ENCODE peak calls at places on chromosomes 12 and 14, in four cellular contexts. B, K, Q and M are unnamed samples.

GRCh38 chr14:64417042-64417770 is 29.1 kb downstream of the MTHFD1 start:
- DNase-seq in B (no peak), K (peak; percentile 66), Q (no peak), M (no peak)

GRCh38 chr12:108782971-108783370 is 51.7 kb upstream of the CORO1C start:
- DNase-seq in B (no peak), K (no peak), Q (no peak), M (no peak)

GRCh38 chr12:115609356-115609755 is 668.1 kb downstream of the MED13L start:
- DNase-seq in B (no peak), K (peak; percentile 32), Q (no peak), M (no peak)

GRCh38 chr12:94689002-94689645 is 38.8 kb upstream of the TMCC3 start:
- DNase-seq in B (no peak), K (peak; percentile 40), Q (no peak), M (no peak)

GRCh38 chr12:98701166-98701565 is 56.1 kb downstream of the APAF1 start:
- DNase-seq in B (no peak), K (peak; percentile 39), Q (no peak), M (no peak)

GRCh38 chr14:95389471-95390011 is 69.8 kb upstream of the CLMN start:
- DNase-seq in B (no peak), K (no peak), Q (peak; percentile 89), M (no peak)

GRCh38 chr12:32811686-32812392 is 56.1 kb upstream of the YARS2 start:
- DNase-seq in B (no peak), K (no peak), Q (no peak), M (no peak)

GRCh38 chr14:50559990-50560928 is at the start of gene ATL1:
- DNase-seq in B (peak; percentile 87), K (peak; percentile 72), Q (peak; percentile 86), M (peak; percentile 84)

GRCh38 chr14:35122696-35123387 is 490 bp downstream of the PRORP start:
- DNase-seq in B (no peak), K (peak; percentile 51), Q (no peak), M (no peak)

GRCh38 chr14:49497725-49498348 is 88.3 kb downstream of the RPS29 start:
- DNase-seq in B (no peak), K (peak; percentile 45), Q (no peak), M (peak; percentile 78)

GRCh38 chr12:127780881-127781280 is 486.1 kb upstream of the TMEM132C start:
- DNase-seq in B (no peak), K (no peak), Q (no peak), M (no peak)

GRCh38 chr12:22042981-22043669 is 2.9 kb upstream of the CMAS start:
- DNase-seq in B (no peak), K (peak; percentile 45), Q (no peak), M (no peak)

GRCh38 chr12:130131817-130132216 is 30.4 kb upstream of the FZD10 start:
- DNase-seq in B (no peak), K (no peak), Q (peak; percentile 30), M (no peak)

GRCh38 chr14:104118006-104118844 is 20.2 kb upstream of the KIF26A start:
- DNase-seq in B (peak; percentile 51), K (no peak), Q (peak; percentile 38), M (no peak)

GRCh38 chr12:96314723-96315122 is 85.5 kb downstream of the CDK17 start:
- DNase-seq in B (no peak), K (no peak), Q (no peak), M (no peak)

DNA sequence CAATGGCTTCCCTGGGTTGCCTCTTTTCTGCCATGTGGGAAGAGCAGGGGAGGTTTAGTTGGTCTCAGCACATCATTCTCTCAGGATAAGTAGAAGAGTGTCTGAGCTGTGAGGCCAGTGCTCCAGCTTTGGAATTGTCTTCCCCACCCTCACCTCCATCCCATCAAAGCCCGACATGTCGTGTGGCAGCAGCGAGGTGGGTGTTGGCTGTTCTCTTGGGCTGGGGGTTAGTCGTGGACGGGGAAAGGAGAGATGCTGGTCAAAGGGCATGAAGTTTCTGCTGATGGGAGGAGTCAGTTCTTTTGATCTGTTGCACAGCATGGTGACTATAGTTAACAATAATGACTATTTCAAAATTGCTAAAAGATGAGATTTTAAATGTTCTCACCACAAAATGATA is 404.2 kb downstream of the TMEM121 start:
- DNase-seq in B (no peak), K (no peak), Q (peak; percentile 16), M (no peak)
- H3K9me3 ChIP-seq in B (no peaks in the 10 kb centered on the region), K (peaks cover 16% of the 10 kb centered on the region), Q (no peaks in the 10 kb centered on the region), M (no peaks in the 10 kb centered on the region)

GRCh38 chr12:100473716-100474150 is at the start of gene NR1H4:
- DNase-seq in B (no peak), K (peak; percentile 70), Q (no peak), M (no peak)
- H3K4me1 ChIP-seq in B (no peaks in the 10 kb centered on the region), K (no peaks in the 10 kb centered on the region), Q (no peaks in the 10 kb centered on the region), M (peaks cover 14% of the 10 kb centered on the region)

DNA sequence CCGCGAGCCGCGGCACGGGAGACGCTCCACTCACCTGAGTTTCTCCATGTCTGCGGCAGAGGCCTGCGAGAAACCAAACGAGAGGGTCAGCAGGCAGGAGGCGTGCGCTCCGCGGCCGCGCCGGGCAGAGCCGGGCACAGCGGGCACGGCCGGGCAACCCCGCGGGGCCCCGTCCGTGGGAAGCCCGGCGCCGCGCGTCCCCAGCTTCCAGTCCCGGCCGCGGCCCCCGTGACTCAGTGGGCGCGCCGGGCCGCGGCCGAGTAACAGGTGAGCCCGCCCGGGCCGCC is 19.4 kb downstream of the BEGAIN start:
- DNase-seq in B (no peak), K (no peak), Q (no peak), M (no peak)
- H3K4me3 ChIP-seq in B (peak overlapping the region; percentile 48), K (no peak overlapping the region), Q (peak overlapping the region; percentile 64), M (no peak overlapping the region)

DNA sequence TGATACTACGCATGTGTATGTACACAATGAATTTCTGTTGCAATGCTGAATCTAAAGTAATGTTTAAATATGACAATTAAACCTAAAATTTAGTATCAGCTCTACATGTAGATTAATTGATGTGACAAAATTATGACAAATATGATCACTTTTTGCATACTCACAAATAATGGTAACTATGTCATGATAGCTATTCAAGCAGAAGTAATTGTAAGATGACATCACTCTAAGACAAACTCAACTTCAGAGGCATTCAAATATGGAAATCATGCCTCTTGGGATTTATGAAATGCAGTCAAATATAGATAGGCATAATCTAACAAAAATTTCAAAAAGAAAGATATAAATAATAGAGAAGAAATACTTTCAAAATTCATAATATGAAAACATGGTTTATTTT is 571.7 kb upstream of the LRFN5 start:
- DNase-seq in B (no peak), K (no peak), Q (no peak), M (no peak)
- H3K9me3 ChIP-seq in B (peaks cover 4% of the 10 kb centered on the region), K (no peaks in the 10 kb centered on the region), Q (no peaks in the 10 kb centered on the region), M (no peaks in the 10 kb centered on the region)

GRCh38 chr12:104694711-104695110 is 238.0 kb downstream of the CHST11 start:
- DNase-seq in B (no peak), K (no peak), Q (peak; percentile 78), M (no peak)

GRCh38 chr12:104697186-104697585 is 240.4 kb downstream of the CHST11 start:
- DNase-seq in B (no peak), K (no peak), Q (no peak), M (no peak)

GRCh38 chr12:104694161-104694560 is 237.4 kb downstream of the CHST11 start:
- DNase-seq in B (no peak), K (peak; percentile 76), Q (no peak), M (no peak)

GRCh38 chr12:104693493-104693892 is 236.7 kb downstream of the CHST11 start:
- DNase-seq in B (no peak), K (no peak), Q (no peak), M (no peak)

GRCh38 chr12:104695453-104696148 is 238.9 kb downstream of the CHST11 start:
- DNase-seq in B (no peak), K (peak; percentile 100), Q (no peak), M (no peak)
- H3K4me1 ChIP-seq in B (peaks cover 25% of the 10 kb centered on the region), K (peaks cover 24% of the 10 kb centered on the region), Q (no peaks in the 10 kb centered on the region), M (no peaks in the 10 kb centered on the region)

DNA sequence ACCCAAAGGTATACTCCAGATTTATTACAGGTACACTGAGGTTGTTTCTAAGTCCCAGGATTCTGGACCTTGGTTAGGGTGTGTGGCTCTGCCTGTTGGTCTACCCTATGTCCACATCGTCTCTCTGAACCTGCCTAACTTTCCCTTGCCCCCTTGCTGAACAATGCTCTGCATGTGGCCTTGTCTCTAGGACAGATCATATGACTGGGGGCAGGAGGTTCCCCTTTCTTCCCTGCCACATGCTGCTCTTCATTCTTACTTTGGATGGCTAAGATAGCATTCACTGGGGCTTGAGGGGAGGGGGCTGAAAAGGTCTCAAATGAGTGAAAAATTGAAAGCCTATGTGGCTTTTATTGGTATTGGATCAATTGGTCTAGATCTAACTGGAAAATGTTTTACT is 49.2 kb downstream of the MBIP start:
- DNase-seq in B (no peak), K (no peak), Q (no peak), M (no peak)
- H3K4me3 ChIP-seq in B (no peak overlapping the region), K (no peak overlapping the region), Q (no peak overlapping the region), M (no peak overlapping the region)

GRCh38 chr14:106690333-106690891 is 1164.0 kb downstream of the TMEM121 start:
- DNase-seq in B (no peak), K (no peak), Q (no peak), M (no peak)

GRCh38 chr14:106681161-106681955 is 1155.0 kb downstream of the TMEM121 start:
- DNase-seq in B (no peak), K (no peak), Q (no peak), M (no peak)

GRCh38 chr14:106691601-106692291 is 1165.4 kb downstream of the TMEM121 start:
- DNase-seq in B (peak; percentile 67), K (no peak), Q (peak; percentile 55), M (no peak)

GRCh38 chr14:106686533-106686932 is 1160.2 kb downstream of the TMEM121 start:
- DNase-seq in B (no peak), K (no peak), Q (no peak), M (no peak)
- H3K9me3 ChIP-seq in B (no peaks in the 10 kb centered on the region), K (peaks cover 6% of the 10 kb centered on the region), Q (no peaks in the 10 kb centered on the region), M (no peaks in the 10 kb centered on the region)

DNA sequence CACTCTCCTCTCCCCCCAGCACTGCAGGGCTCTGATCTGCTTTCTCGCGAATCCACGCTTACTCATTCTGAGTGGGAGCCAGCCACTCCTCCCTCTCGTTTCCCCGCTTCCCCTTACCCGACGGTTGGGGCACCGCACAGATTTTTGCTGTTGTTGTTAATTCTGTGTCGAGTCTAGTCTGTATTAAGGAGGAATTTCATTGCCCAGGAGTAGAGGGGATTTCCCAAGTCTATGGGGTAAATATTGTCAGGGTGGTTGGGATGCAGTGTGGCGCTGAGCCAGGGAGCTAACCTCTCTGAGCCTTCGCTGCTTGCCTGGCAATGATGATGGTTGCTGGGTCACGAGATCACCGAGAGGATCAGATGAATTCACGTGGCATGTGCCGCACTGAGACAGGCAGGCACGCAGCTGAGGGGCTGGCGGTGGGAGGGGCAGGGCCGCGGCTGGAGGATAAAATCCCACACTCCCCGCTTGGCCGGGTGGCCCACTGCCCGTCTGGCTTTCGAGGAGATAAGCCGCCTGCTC is 18.5 kb downstream of the NCOR2 start:
- DNase-seq in B (peak; percentile 75), K (peak; percentile 74), Q (peak; percentile 81), M (no peak)
- H3K4me1 ChIP-seq in B (peaks cover 78% of the 10 kb centered on the region), K (peaks cover 57% of the 10 kb centered on the region), Q (peaks cover 78% of the 10 kb centered on the region), M (peaks cover 19% of the 10 kb centered on the region)

GRCh38 chr12:110680032-110680431 is 8.9 kb downstream of the HVCN1 start:
- DNase-seq in B (no peak), K (no peak), Q (no peak), M (no peak)

GRCh38 chr12:110676171-110676570 is 12.7 kb downstream of the HVCN1 start:
- DNase-seq in B (no peak), K (no peak), Q (no peak), M (no peak)

GRCh38 chr12:110677206-110677911 is 11.6 kb downstream of the HVCN1 start:
- DNase-seq in B (no peak), K (no peak), Q (no peak), M (no peak)

GRCh38 chr12:110679201-110679600 is 9.7 kb downstream of the HVCN1 start:
- DNase-seq in B (no peak), K (no peak), Q (no peak), M (no peak)

GRCh38 chr12:110677982-110678381 is 10.9 kb downstream of the HVCN1 start:
- DNase-seq in B (no peak), K (no peak), Q (no peak), M (no peak)
- H3K4me3 ChIP-seq in B (no peak overlapping the region), K (no peak overlapping the region), Q (no peak overlapping the region), M (no peak overlapping the region)